ENCODE peak calls at places on chromosomes 5 and 9, in six cellular contexts. C is A549; R is CD8-positive, alpha-beta memory T cell; D is tibial nerve; X is cardiac muscle cell; N is lower lobe of right lung. W is an unnamed sample. For H3K4me1, the result is how much of the 10 kb centered on the place peaks cover.

GRCh38 chr9:2479056-2479565 is 142.5 kb upstream of the VLDLR start:
- DNase-seq in C (no peak), R (no peak), D (no peak), X (no peak), N (no peak), W (no peak)

GRCh38 chr9:76022317-76022716 is 131.8 kb downstream of the PCSK5 start:
- DNase-seq in C (no peak), R (no peak), D (no peak), X (no peak), N (no peak), W (no peak)

GRCh38 chr5:66963559-66963971 is 233.0 kb downstream of the CD180 start:
- DNase-seq in C (no peak), R (no peak), D (no peak), X (peak), N (no peak), W (no peak)

GRCh38 chr9:83012578-83013260 is 50.2 kb downstream of the RASEF start:
- DNase-seq in C (no peak), R (no peak), D (no peak), X (peak), N (no peak), W (no peak)

GRCh38 chr9:16704489-16705111 is 165.9 kb downstream of the BNC2 start:
- DNase-seq in C (peak), R (no peak), D (peak), X (peak), N (no peak), W (peak)

GRCh38 chr5:149414405-149415244 is 35.5 kb upstream of the IL17B start:
- DNase-seq in C (no peak), R (no peak), D (no peak), X (peak), N (no peak), W (peak)

GRCh38 chr5:22577006-22577405 is 276.1 kb downstream of the CDH12 start:
- DNase-seq in C (no peak), R (no peak), D (no peak), X (no peak), N (no peak), W (no peak)

GRCh38 chr5:137836997-137837396 is 30.7 kb upstream of the MYOT start:
- DNase-seq in C (no peak), R (no peak), D (no peak), X (peak), N (no peak), W (no peak)

GRCh38 chr9:3436629-3437028 is 89.2 kb downstream of the RFX3 start:
- DNase-seq in C (no peak), R (no peak), D (no peak), X (peak), N (no peak), W (no peak)

GRCh38 chr5:1555011-1555807 is 31.4 kb upstream of the LPCAT1 start:
- DNase-seq in C (peak), R (no peak), D (no peak), X (peak), N (peak), W (peak)

GRCh38 chr5:34415559-34416198 is 240.4 kb upstream of the RAI14 start:
- DNase-seq in C (no peak), R (no peak), D (no peak), X (no peak), N (no peak), W (no peak)

GRCh38 chr9:36470891-36471290 is 70.8 kb upstream of the RNF38 start:
- DNase-seq in C (no peak), R (peak), D (no peak), X (peak), N (peak), W (peak)

GRCh38 chr5:42321800-42322199 is 101.4 kb upstream of the GHR start:
- DNase-seq in C (no peak), R (no peak), D (no peak), X (no peak), N (no peak), W (no peak)

GRCh38 chr9:36191696-36192095 is 975 bp downstream of the CLTA start:
- DNase-seq in C (no peak), R (no peak), D (no peak), X (no peak), N (no peak), W (no peak)

GRCh38 chr9:85941617-85941930 is 628 bp downstream of the NAA35 start:
- DNase-seq in C (no peak), R (no peak), D (no peak), X (no peak), N (no peak), W (no peak)

GRCh38 chr5:52727568-52727967 is 60.1 kb upstream of the ITGA1 start:
- DNase-seq in C (no peak), R (no peak), D (no peak), X (peak), N (no peak), W (peak)

GRCh38 chr9:114910541-114910940 is 19.9 kb downstream of the TNFSF8 start:
- DNase-seq in C (no peak), R (no peak), D (no peak), X (no peak), N (no peak), W (no peak)

GRCh38 chr5:148387325-148387724 is 3.6 kb downstream of the FBXO38 start:
- DNase-seq in C (no peak), R (no peak), D (no peak), X (peak), N (no peak), W (peak)

GRCh38 chr9:128091144-128091543 is 23.1 kb downstream of the SLC25A25 start:
- DNase-seq in C (no peak), R (no peak), D (peak), X (peak), N (peak), W (no peak)

GRCh38 chr5:117872798-117873368 is 1115.5 kb downstream of the DTWD2 start:
- DNase-seq in C (no peak), R (no peak), D (no peak), X (no peak), N (no peak), W (no peak)

GRCh38 chr9:112913326-112913725 is 22.6 kb upstream of the SLC46A2 start:
- DNase-seq in C (no peak), R (no peak), D (no peak), X (no peak), N (no peak), W (no peak)

GRCh38 chr9:128245293-128246151 is 30.3 kb downstream of the GOLGA2 start:
- DNase-seq in C (no peak), R (no peak), D (no peak), X (peak), N (no peak), W (peak)

GRCh38 chr9:130311774-130312140 is 46.2 kb downstream of the HMCN2 start:
- DNase-seq in C (no peak), R (no peak), D (no peak), X (no peak), N (peak), W (no peak)

GRCh38 chr5:81856948-81857928 is 106.3 kb upstream of the SSBP2 start:
- DNase-seq in C (no peak), R (no peak), D (peak), X (no peak), N (peak), W (no peak)

GRCh38 chr5:38191693-38192092 is 66.7 kb upstream of the EGFLAM start:
- DNase-seq in C (no peak), R (no peak), D (no peak), X (no peak), N (no peak), W (no peak)

GRCh38 chr5:162990856-162991497 is 446.4 kb upstream of the CCNG1 start:
- DNase-seq in C (no peak), R (no peak), D (no peak), X (no peak), N (no peak), W (no peak)

GRCh38 chr9:127116088-127116726 is 6.2 kb downstream of the ANGPTL2 start:
- DNase-seq in C (no peak), R (no peak), D (no peak), X (no peak), N (no peak), W (no peak)

GRCh38 chr5:81817980-81818379 is 67.1 kb upstream of the SSBP2 start:
- DNase-seq in C (no peak), R (no peak), D (no peak), X (no peak), N (no peak), W (no peak)

GRCh38 chr5:1707467-1707866 is 92.2 kb downstream of the MRPL36 start:
- DNase-seq in C (no peak), R (no peak), D (no peak), X (no peak), N (no peak), W (no peak)

GRCh38 chr9:133774799-133775198 is 36.6 kb upstream of the SARDH start:
- DNase-seq in C (no peak), R (no peak), D (no peak), X (no peak), N (peak), W (no peak)

GRCh38 chr5:181127456-181127855 is 3.5 kb downstream of the OR2V1 start:
- DNase-seq in C (no peak), R (no peak), D (no peak), X (no peak), N (no peak), W (no peak)

GRCh38 chr5:181130832-181131496 is at the start of gene OR2V1:
- DNase-seq in C (no peak), R (no peak), D (no peak), X (no peak), N (no peak), W (no peak)

GRCh38 chr5:181127907-181128626 is 2.9 kb downstream of the OR2V1 start:
- DNase-seq in C (no peak), R (no peak), D (no peak), X (no peak), N (no peak), W (no peak)

GRCh38 chr5:181131514-181131913 is 545 bp upstream of the OR2V1 start:
- DNase-seq in C (no peak), R (no peak), D (no peak), X (no peak), N (no peak), W (no peak)

DNA sequence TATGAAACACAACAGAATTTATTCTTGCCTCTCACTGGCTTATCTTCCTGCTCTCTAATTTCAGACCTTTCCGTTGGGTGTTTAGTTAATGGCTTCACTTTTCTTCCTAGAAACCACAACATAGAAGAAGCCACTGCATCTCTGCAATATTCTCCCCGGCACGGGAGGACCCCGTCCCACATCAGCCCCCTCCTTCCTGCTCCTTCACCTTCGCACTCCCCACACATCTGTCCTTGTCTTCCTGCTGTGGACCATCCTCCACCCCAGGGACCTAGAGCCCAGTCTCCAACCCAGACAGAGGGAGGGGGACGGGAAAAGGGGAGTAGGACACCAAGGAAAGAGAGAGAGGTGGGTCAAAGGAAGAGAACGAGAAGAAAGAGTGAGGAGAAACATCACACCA is 1.4 kb downstream of the OR2V1 start:
- DNase-seq in C (no peak), R (no peak), D (no peak), X (no peak), N (no peak), W (no peak)
- H3K4me1 ChIP-seq in C (under half), R (under half), D (under half), X (under half), N (under half), W (under half)

DNA sequence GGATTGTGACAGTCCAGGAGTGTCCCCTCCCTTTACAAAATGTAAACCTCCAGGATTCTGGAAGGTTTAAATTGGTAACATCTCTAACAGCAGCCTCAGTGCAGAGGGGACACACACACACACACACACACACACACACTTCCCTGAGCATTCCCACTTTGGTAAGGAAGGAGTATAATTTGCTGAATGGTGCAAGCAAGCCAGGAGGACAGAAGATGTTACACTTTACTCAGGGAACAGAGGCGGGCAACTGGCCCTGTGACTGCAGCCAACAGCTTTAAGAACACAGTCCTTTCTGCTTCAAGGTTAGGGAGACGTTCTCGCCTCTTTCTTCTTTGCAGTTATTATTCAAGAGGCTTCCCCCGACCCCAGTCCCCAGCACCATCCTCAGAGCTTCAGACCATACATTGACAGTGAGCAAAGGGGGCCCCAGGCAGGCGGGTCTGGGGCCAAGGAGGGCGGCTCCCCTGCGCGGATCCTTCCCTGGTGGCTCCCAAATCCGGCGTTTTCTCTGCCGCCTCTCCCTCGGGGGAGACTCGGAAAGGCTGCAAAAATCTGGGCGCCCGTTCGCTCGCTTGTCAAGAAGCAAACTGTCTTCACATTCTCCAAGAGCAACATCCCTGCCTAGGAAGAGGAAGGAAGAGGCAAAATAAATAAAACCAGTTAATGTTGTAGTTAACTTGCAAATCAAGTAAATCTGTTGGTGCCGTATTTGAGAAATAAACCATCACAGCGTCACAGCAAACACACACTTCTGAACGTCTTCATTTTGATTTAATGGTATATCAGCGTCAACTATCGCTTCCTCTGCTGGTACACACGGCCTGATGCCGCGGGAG is 3.9 kb upstream of the LHX2 start:
- DNase-seq in C (no peak), R (no peak), D (no peak), X (no peak), N (no peak), W (no peak)
- H3K4me1 ChIP-seq in C (under half), R (under half), D (under half), X (under half), N (under half), W (under half)

DNA sequence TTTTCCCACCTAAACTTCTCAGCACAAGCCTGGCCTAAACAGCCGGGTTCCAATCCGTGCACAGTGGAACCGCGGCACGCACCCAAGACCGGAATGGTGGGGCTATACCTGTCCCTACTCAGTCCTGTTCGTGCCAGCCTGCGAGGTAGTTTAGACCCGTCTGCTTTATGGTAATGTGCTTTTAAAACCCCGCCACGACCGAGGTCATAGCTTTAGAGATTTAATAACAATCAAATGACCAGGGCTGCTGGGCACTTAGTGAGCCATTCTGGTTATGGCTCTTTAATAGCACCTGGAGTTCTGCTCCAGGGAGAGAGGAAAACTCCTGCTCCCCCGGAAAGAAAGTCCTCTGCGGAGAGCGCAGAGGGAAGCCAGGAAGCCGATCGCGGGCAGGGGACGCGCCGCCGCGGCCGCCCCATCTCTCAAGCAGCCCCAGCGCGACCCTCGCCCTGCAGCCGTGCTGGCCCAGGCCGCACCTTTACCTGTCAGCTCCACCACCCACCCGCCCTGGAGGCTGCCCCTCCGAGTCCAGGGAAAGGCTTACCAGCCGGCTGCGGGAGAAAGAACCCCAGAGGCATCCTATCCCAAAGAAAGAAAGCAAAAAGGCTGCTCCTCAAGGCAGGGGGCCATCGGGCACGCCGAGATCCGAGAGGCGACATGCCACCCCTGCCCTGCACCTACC is 481 bp downstream of the ARL15 start:
- DNase-seq in C (peak), R (peak), D (peak), X (peak), N (peak), W (no peak)
- H3K4me1 ChIP-seq in C (under half), R (under half), D (under half), X (under half), N (under half), W (under half)

DNA sequence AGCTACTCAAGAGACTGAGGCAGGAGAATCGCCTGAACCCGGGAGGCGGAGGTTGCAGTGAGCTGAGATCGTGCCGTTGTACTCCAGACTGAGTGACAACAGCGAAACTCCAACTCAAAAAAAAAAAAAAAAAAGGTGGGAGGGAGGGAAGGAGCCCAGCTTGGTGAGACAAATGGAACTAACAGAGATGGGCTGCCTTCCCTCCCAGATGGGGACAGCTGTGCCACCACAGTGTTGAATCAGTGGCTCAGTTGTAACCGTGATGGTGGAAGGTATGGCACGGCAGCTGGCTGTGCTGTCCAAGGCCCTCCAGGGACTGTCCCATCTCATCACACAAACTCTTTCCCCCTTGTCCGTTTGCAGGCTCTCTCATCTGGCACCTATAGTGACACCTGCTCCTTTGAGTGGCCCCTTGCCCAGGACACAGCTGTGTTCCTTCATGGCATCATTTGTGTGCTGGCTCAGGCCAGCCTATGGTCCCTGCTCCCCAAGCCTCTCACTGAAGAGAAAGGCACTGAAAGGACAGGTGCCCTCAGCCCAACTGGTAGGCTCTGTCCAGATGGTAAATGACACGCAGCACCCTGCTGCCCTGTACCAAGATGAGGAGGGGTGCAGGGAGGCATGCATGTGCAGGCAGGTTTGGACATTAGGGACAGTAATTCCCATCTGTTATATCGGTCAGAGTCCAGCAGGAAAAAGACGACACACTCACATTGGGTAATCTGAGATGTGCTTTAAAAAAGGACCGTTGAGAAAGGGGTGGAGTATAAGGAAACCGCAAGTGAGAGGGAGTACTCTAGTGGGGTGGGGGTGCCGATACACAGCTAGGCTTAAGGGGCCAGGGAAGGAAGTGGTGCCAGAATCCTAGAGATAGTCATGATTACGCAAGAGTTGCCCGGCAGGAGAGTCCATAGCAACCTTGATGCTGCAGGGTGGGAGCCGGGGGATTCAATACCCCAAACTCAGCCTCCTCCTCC is 4.3 kb downstream of the SMIM33 start:
- DNase-seq in C (no peak), R (no peak), D (no peak), X (peak), N (no peak), W (no peak)
- H3K4me1 ChIP-seq in C (under half), R (half or more), D (under half), X (under half), N (half or more), W (under half)

GRCh38 chr9:137252555-137253506 is 1.7 kb downstream of the STPG3 start:
- DNase-seq in C (no peak), R (no peak), D (no peak), X (no peak), N (no peak), W (no peak)
- H3K4me1 ChIP-seq in C (under half), R (under half), D (under half), X (under half), N (under half), W (under half)

GRCh38 chr5:172645271-172645670 is 4.2 kb downstream of the NEURL1B start:
- DNase-seq in C (no peak), R (no peak), D (no peak), X (no peak), N (no peak), W (no peak)
- H3K4me1 ChIP-seq in C (under half), R (under half), D (under half), X (under half), N (half or more), W (under half)

GRCh38 chr5:172868924-172869565 is 35.0 kb downstream of the ERGIC1 start:
- DNase-seq in C (peak), R (no peak), D (peak), X (peak), N (peak), W (peak)
- H3K4me1 ChIP-seq in C (half or more), R (under half), D (half or more), X (under half), N (half or more), W (half or more)

GRCh38 chr9:124268248-124268647 is 10.5 kb downstream of the NEK6 start:
- DNase-seq in C (no peak), R (no peak), D (no peak), X (no peak), N (no peak), W (no peak)

GRCh38 chr9:124267271-124267807 is 9.6 kb downstream of the NEK6 start:
- DNase-seq in C (peak), R (no peak), D (peak), X (peak), N (peak), W (peak)

GRCh38 chr9:124266139-124266825 is 8.5 kb downstream of the NEK6 start:
- DNase-seq in C (no peak), R (no peak), D (no peak), X (no peak), N (no peak), W (peak)

GRCh38 chr9:124264812-124265211 is 7.1 kb downstream of the NEK6 start:
- DNase-seq in C (no peak), R (no peak), D (no peak), X (peak), N (no peak), W (no peak)

GRCh38 chr9:124266826-124267201 is 9.1 kb downstream of the NEK6 start:
- DNase-seq in C (no peak), R (no peak), D (no peak), X (no peak), N (no peak), W (no peak)
- H3K4me1 ChIP-seq in C (half or more), R (under half), D (half or more), X (under half), N (half or more), W (half or more)

W was measured in SJSA1.